ENCODE peak calls at places on chromosome 1, in five cellular contexts. X, E, K, T and Y are unnamed samples.

GRCh38 chr1:108512239-108513071 is 47.4 kb upstream of the EEIG2 start:
- DNase-seq in X (peak), E (no peak), K (peak), T (peak), Y (peak)

GRCh38 chr1:238962941-238963340 is 423.4 kb upstream of the CHRM3 start:
- DNase-seq in X (no peak), T (no peak), K (no peak), E (no peak), Y (no peak)

GRCh38 chr1:207817166-207817565 is 65.3 kb downstream of the CD46 start:
- DNase-seq in E (no peak), K (no peak), X (no peak), T (no peak), Y (no peak)

GRCh38 chr1:169105434-169106094 is 926 bp upstream of the ATP1B1 start:
- DNase-seq in E (no peak), K (peak), X (peak), T (no peak), Y (peak)

GRCh38 chr1:183105449-183105848 is 80.6 kb upstream of the LAMC2 start:
- DNase-seq in T (peak), X (no peak), E (no peak), K (no peak), Y (no peak)

GRCh38 chr1:10722803-10723202 is 73.6 kb downstream of the CASZ1 start:
- DNase-seq in T (no peak), K (no peak), X (no peak), E (no peak), Y (no peak)

GRCh38 chr1:232226197-232226681 is 403.7 kb downstream of the SIPA1L2 start:
- DNase-seq in K (peak), E (no peak), T (peak), X (no peak), Y (peak)

GRCh38 chr1:92536593-92537332 is 50.0 kb upstream of the GFI1 start:
- DNase-seq in X (peak), T (peak), E (no peak), K (peak), Y (no peak)

GRCh38 chr1:47439151-47440051 is 1.6 kb downstream of the FOXD2 start:
- DNase-seq in T (no peak), E (no peak), X (no peak), K (no peak), Y (no peak)